ENCODE peak calls at places on chromosome X, in seven cellular contexts. One of them, this sample, is unnamed.

GRCh38 chrX:13721819-13722527 is 12.4 kb downstream of the TRAPPC2 start:
- DNase-seq in iPS DF 19.7: no peak
- DNase-seq in activated T-cell treated with anti-CD3 and anti-CD28 coated beads, Interleukin-2, amount 50 U/mL, for 4 hours: no peak
- DNase-seq in substantia nigra: peak
- DNase-seq in ureter: no peak
- DNase-seq in ovary: no peak
- DNase-seq in astrocyte: peak
- DNase-seq in this sample: no peak

GRCh38 chrX:125205918-125206665 is 113.6 kb upstream of the TEX13C start:
- DNase-seq in substantia nigra: no peak
- DNase-seq in ureter: no peak
- DNase-seq in astrocyte: no peak
- DNase-seq in ovary: no peak
- DNase-seq in iPS DF 19.7: no peak
- DNase-seq in activated T-cell treated with anti-CD3 and anti-CD28 coated beads, Interleukin-2, amount 50 U/mL, for 4 hours: no peak
- DNase-seq in this sample: no peak

GRCh38 chrX:126836195-126836594 is 16.7 kb downstream of the PRR32 start:
- DNase-seq in astrocyte: no peak
- DNase-seq in ovary: no peak
- DNase-seq in ureter: no peak
- DNase-seq in activated T-cell treated with anti-CD3 and anti-CD28 coated beads, Interleukin-2, amount 50 U/mL, for 4 hours: no peak
- DNase-seq in iPS DF 19.7: no peak
- DNase-seq in substantia nigra: no peak
- DNase-seq in this sample: no peak

GRCh38 chrX:69126642-69127041 is 38.6 kb downstream of the PJA1 start:
- DNase-seq in iPS DF 19.7: no peak
- DNase-seq in astrocyte: no peak
- DNase-seq in activated T-cell treated with anti-CD3 and anti-CD28 coated beads, Interleukin-2, amount 50 U/mL, for 4 hours: no peak
- DNase-seq in substantia nigra: no peak
- DNase-seq in ureter: no peak
- DNase-seq in ovary: no peak
- DNase-seq in this sample: no peak

GRCh38 chrX:154010330-154011087 is 9.2 kb downstream of the IRAK1 start:
- DNase-seq in activated T-cell treated with anti-CD3 and anti-CD28 coated beads, Interleukin-2, amount 50 U/mL, for 4 hours: no peak
- DNase-seq in astrocyte: no peak
- DNase-seq in ovary: no peak
- DNase-seq in substantia nigra: no peak
- DNase-seq in ureter: no peak
- DNase-seq in iPS DF 19.7: no peak
- DNase-seq in this sample: peak

GRCh38 chrX:103362504-103362903 is 6.2 kb downstream of the TCEAL9 start:
- DNase-seq in ureter: no peak
- DNase-seq in substantia nigra: no peak
- DNase-seq in iPS DF 19.7: no peak
- DNase-seq in activated T-cell treated with anti-CD3 and anti-CD28 coated beads, Interleukin-2, amount 50 U/mL, for 4 hours: no peak
- DNase-seq in ovary: no peak
- DNase-seq in astrocyte: peak
- DNase-seq in this sample: no peak

GRCh38 chrX:103248553-103248952 is 6.4 kb downstream of the TCEAL8 start:
- DNase-seq in iPS DF 19.7: no peak
- DNase-seq in astrocyte: peak
- DNase-seq in ovary: no peak
- DNase-seq in activated T-cell treated with anti-CD3 and anti-CD28 coated beads, Interleukin-2, amount 50 U/mL, for 4 hours: no peak
- DNase-seq in substantia nigra: no peak
- DNase-seq in ureter: no peak
- DNase-seq in this sample: no peak

GRCh38 chrX:138026211-138026610 is 460.3 kb downstream of the ZIC3 start:
- DNase-seq in activated T-cell treated with anti-CD3 and anti-CD28 coated beads, Interleukin-2, amount 50 U/mL, for 4 hours: no peak
- DNase-seq in iPS DF 19.7: no peak
- DNase-seq in astrocyte: no peak
- DNase-seq in substantia nigra: no peak
- DNase-seq in ureter: no peak
- DNase-seq in ovary: no peak
- DNase-seq in this sample: no peak

GRCh38 chrX:30971761-30972603 is 82.9 kb upstream of the TAB3 start:
- DNase-seq in astrocyte: peak
- DNase-seq in ureter: peak
- DNase-seq in ovary: no peak
- DNase-seq in substantia nigra: peak
- DNase-seq in activated T-cell treated with anti-CD3 and anti-CD28 coated beads, Interleukin-2, amount 50 U/mL, for 4 hours: no peak
- DNase-seq in iPS DF 19.7: no peak
- DNase-seq in this sample: peak

GRCh38 chrX:5051831-5052491 is 1176.7 kb downstream of the NLGN4X start:
- DNase-seq in astrocyte: peak
- DNase-seq in substantia nigra: peak
- DNase-seq in activated T-cell treated with anti-CD3 and anti-CD28 coated beads, Interleukin-2, amount 50 U/mL, for 4 hours: no peak
- DNase-seq in ovary: no peak
- DNase-seq in ureter: peak
- DNase-seq in iPS DF 19.7: no peak
- DNase-seq in this sample: peak

GRCh38 chrX:77448170-77448569 is 981 bp downstream of the FGF16 start:
- DNase-seq in substantia nigra: no peak
- DNase-seq in astrocyte: no peak
- DNase-seq in ureter: no peak
- DNase-seq in iPS DF 19.7: no peak
- DNase-seq in activated T-cell treated with anti-CD3 and anti-CD28 coated beads, Interleukin-2, amount 50 U/mL, for 4 hours: no peak
- DNase-seq in ovary: no peak
- DNase-seq in this sample: no peak

GRCh38 chrX:55120767-55121358 is 32.0 kb downstream of the PAGE2 start:
- DNase-seq in substantia nigra: no peak
- DNase-seq in ovary: no peak
- DNase-seq in astrocyte: peak
- DNase-seq in iPS DF 19.7: no peak
- DNase-seq in ureter: no peak
- DNase-seq in activated T-cell treated with anti-CD3 and anti-CD28 coated beads, Interleukin-2, amount 50 U/mL, for 4 hours: no peak
- DNase-seq in this sample: no peak

GRCh38 chrX:13220916-13221315 is 98.9 kb downstream of the ATXN3L start:
- DNase-seq in activated T-cell treated with anti-CD3 and anti-CD28 coated beads, Interleukin-2, amount 50 U/mL, for 4 hours: no peak
- DNase-seq in substantia nigra: no peak
- DNase-seq in ovary: no peak
- DNase-seq in ureter: no peak
- DNase-seq in iPS DF 19.7: no peak
- DNase-seq in astrocyte: peak
- DNase-seq in this sample: no peak

GRCh38 chrX:1485033-1485432 is 32.3 kb upstream of the ASMTL start:
- DNase-seq in substantia nigra: no peak
- DNase-seq in ureter: peak
- DNase-seq in astrocyte: no peak
- DNase-seq in iPS DF 19.7: no peak
- DNase-seq in activated T-cell treated with anti-CD3 and anti-CD28 coated beads, Interleukin-2, amount 50 U/mL, for 4 hours: no peak
- DNase-seq in ovary: no peak
- DNase-seq in this sample: no peak

GRCh38 chrX:17376381-17377046 is 1.5 kb downstream of the NHS start:
- DNase-seq in ovary: peak
- DNase-seq in astrocyte: no peak
- DNase-seq in activated T-cell treated with anti-CD3 and anti-CD28 coated beads, Interleukin-2, amount 50 U/mL, for 4 hours: no peak
- DNase-seq in iPS DF 19.7: no peak
- DNase-seq in ureter: no peak
- DNase-seq in substantia nigra: no peak
- DNase-seq in this sample: no peak

GRCh38 chrX:19857131-19857530 is 30.3 kb downstream of the SH3KBP1 start:
- DNase-seq in activated T-cell treated with anti-CD3 and anti-CD28 coated beads, Interleukin-2, amount 50 U/mL, for 4 hours: no peak
- DNase-seq in substantia nigra: no peak
- DNase-seq in iPS DF 19.7: no peak
- DNase-seq in ureter: no peak
- DNase-seq in ovary: no peak
- DNase-seq in astrocyte: no peak
- DNase-seq in this sample: no peak

GRCh38 chrX:120305531-120306145 is 5.6 kb downstream of the TMEM255A start:
- DNase-seq in ovary: no peak
- DNase-seq in substantia nigra: no peak
- DNase-seq in astrocyte: peak
- DNase-seq in activated T-cell treated with anti-CD3 and anti-CD28 coated beads, Interleukin-2, amount 50 U/mL, for 4 hours: no peak
- DNase-seq in iPS DF 19.7: no peak
- DNase-seq in ureter: no peak
- DNase-seq in this sample: no peak

GRCh38 chrX:21167028-21167427 is 207.2 kb upstream of the CNKSR2 start:
- DNase-seq in iPS DF 19.7: no peak
- DNase-seq in ovary: no peak
- DNase-seq in ureter: no peak
- DNase-seq in substantia nigra: no peak
- DNase-seq in astrocyte: no peak
- DNase-seq in activated T-cell treated with anti-CD3 and anti-CD28 coated beads, Interleukin-2, amount 50 U/mL, for 4 hours: no peak
- DNase-seq in this sample: no peak

GRCh38 chrX:149512225-149512885 is 7.2 kb upstream of the IDS start:
- DNase-seq in ureter: peak
- DNase-seq in ovary: no peak
- DNase-seq in astrocyte: no peak
- DNase-seq in substantia nigra: peak
- DNase-seq in iPS DF 19.7: no peak
- DNase-seq in activated T-cell treated with anti-CD3 and anti-CD28 coated beads, Interleukin-2, amount 50 U/mL, for 4 hours: peak
- DNase-seq in this sample: no peak

GRCh38 chrX:120269379-120270035 is 18.9 kb downstream of the ZBTB33 start:
- DNase-seq in substantia nigra: no peak
- DNase-seq in activated T-cell treated with anti-CD3 and anti-CD28 coated beads, Interleukin-2, amount 50 U/mL, for 4 hours: no peak
- DNase-seq in ovary: no peak
- DNase-seq in ureter: no peak
- DNase-seq in iPS DF 19.7: no peak
- DNase-seq in astrocyte: no peak
- DNase-seq in this sample: peak

GRCh38 chrX:19964017-19964710 is 26.7 kb downstream of the BCLAF3 start:
- DNase-seq in ovary: no peak
- DNase-seq in iPS DF 19.7: no peak
- DNase-seq in substantia nigra: no peak
- DNase-seq in astrocyte: no peak
- DNase-seq in activated T-cell treated with anti-CD3 and anti-CD28 coated beads, Interleukin-2, amount 50 U/mL, for 4 hours: no peak
- DNase-seq in ureter: no peak
- DNase-seq in this sample: no peak

GRCh38 chrX:67426946-67427345 is 116.9 kb upstream of the AR start:
- DNase-seq in astrocyte: no peak
- DNase-seq in activated T-cell treated with anti-CD3 and anti-CD28 coated beads, Interleukin-2, amount 50 U/mL, for 4 hours: no peak
- DNase-seq in substantia nigra: no peak
- DNase-seq in ovary: no peak
- DNase-seq in iPS DF 19.7: no peak
- DNase-seq in ureter: no peak
- DNase-seq in this sample: no peak

This sample was measured in lung.